ENCODE peak calls at places on chromosomes 4 and X, in seven cellular contexts. I is stimulated activated CD4-positive, alpha-beta T cell treated with anti-CD3 and anti-CD28 coated beads, Interleukin-4, amount 100 ng/mL, for 48 hours; S is ACHN; V is Kasumi-1; B is sciatic nerve; Y is HS-5; C is fibroblast of pulmonary artery. W is an unnamed sample.

GRCh38 chrX:134836497-134836968 is 154.3 kb upstream of the SMIM10 start:
- DNase-seq in C (peak; percentile 39), S (no peak), V (no peak), B (no peak), Y (peak; percentile 2), I (no peak), W (no peak)

GRCh38 chrX:10177620-10178019 is 20.8 kb downstream of the CLCN4 start:
- DNase-seq in I (no peak), C (peak; percentile 23), S (no peak), V (no peak), Y (no peak), B (no peak), W (no peak)

GRCh38 chr4:112270643-112271484 is 14.8 kb downstream of the TIFA start:
- DNase-seq in Y (peak; percentile 71), V (no peak), B (no peak), C (peak; percentile 66), I (no peak), S (no peak), W (no peak)

GRCh38 chr4:26992657-26993361 is 132.2 kb downstream of the STIM2 start:
- DNase-seq in Y (no peak), I (peak; percentile 31), B (no peak), C (peak; percentile 92), V (peak; percentile 81), S (no peak), W (no peak)

GRCh38 chr4:94455081-94455480 is 3.3 kb downstream of the PDLIM5 start:
- DNase-seq in C (peak; percentile 88), Y (no peak), B (no peak), S (peak; percentile 44), V (no peak), I (no peak), W (no peak)

GRCh38 chr4:150080335-150080734 is 2.1 kb downstream of the DCLK2 start:
- DNase-seq in I (no peak), V (no peak), B (no peak), C (no peak), S (no peak), Y (no peak), W (no peak)

GRCh38 chrX:87299563-87300160 is 217.9 kb upstream of the KLHL4 start:
- DNase-seq in B (no peak), C (peak; percentile 30), Y (no peak), V (peak; percentile 25), I (no peak), S (peak; percentile 16), W (no peak)

GRCh38 chrX:97895751-97896150 is 1012.0 kb downstream of the RPA4 start:
- DNase-seq in S (peak; percentile 24), C (peak; percentile 1), I (no peak), V (no peak), Y (no peak), B (no peak), W (no peak)

GRCh38 chr4:41670530-41670929 is 78.0 kb downstream of the PHOX2B start:
- DNase-seq in B (no peak), S (no peak), Y (no peak), V (no peak), C (no peak), I (no peak), W (no peak)

GRCh38 chr4:142383800-142384470 is 462.2 kb downstream of the INPP4B start:
- DNase-seq in Y (no peak), S (no peak), B (no peak), C (no peak), I (no peak), V (no peak), W (no peak)

GRCh38 chrX:134782796-134783195 is 124.5 kb upstream of the PLAC1 start:
- DNase-seq in B (no peak), V (peak; percentile 37), I (no peak), S (peak; percentile 35), Y (no peak), C (peak; percentile 67), W (no peak)